ENCODE peak calls at places on chromosome 9, in nine cellular contexts. One of them, this sample, is unnamed.

GRCh38 chr9:97514531-97514930 is 13.1 kb downstream of the TMOD1 start:
- DNase-seq in mucosa of descending colon: no peak
- DNase-seq in mesothelial cell of epicardium: no peak
- DNase-seq in coronary artery: no peak
- DNase-seq in OCI-LY7: no peak
- DNase-seq in type B pancreatic cell: no peak
- DNase-seq in osteocyte: no peak
- DNase-seq in esophagus squamous epithelium: no peak
- DNase-seq in AG04450: no peak
- DNase-seq in this sample: no peak

GRCh38 chr9:128628471-128629048 is 28.1 kb downstream of the DYNC2I2 start:
- DNase-seq in mucosa of descending colon: peak; percentile 47
- DNase-seq in mesothelial cell of epicardium: no peak
- DNase-seq in coronary artery: no peak
- DNase-seq in OCI-LY7: no peak
- DNase-seq in type B pancreatic cell: no peak
- DNase-seq in osteocyte: no peak
- DNase-seq in esophagus squamous epithelium: no peak
- DNase-seq in AG04450: no peak
- DNase-seq in this sample: no peak

GRCh38 chr9:121842612-121842978 is 191.2 kb downstream of the DAB2IP start:
- DNase-seq in mucosa of descending colon: no peak
- DNase-seq in mesothelial cell of epicardium: no peak
- DNase-seq in coronary artery: no peak
- DNase-seq in OCI-LY7: no peak
- DNase-seq in type B pancreatic cell: no peak
- DNase-seq in osteocyte: no peak
- DNase-seq in esophagus squamous epithelium: no peak
- DNase-seq in AG04450: peak; percentile 52
- DNase-seq in this sample: no peak

GRCh38 chr9:88574993-88575392 is 40.0 kb downstream of the NXNL2 start:
- DNase-seq in mucosa of descending colon: no peak
- DNase-seq in mesothelial cell of epicardium: no peak
- DNase-seq in coronary artery: peak; percentile 22
- DNase-seq in OCI-LY7: no peak
- DNase-seq in type B pancreatic cell: no peak
- DNase-seq in osteocyte: no peak
- DNase-seq in esophagus squamous epithelium: no peak
- DNase-seq in AG04450: no peak
- DNase-seq in this sample: no peak

GRCh38 chr9:75130621-75131020 is 42.3 kb downstream of the OSTF1 start:
- DNase-seq in mucosa of descending colon: no peak
- DNase-seq in mesothelial cell of epicardium: no peak
- DNase-seq in coronary artery: no peak
- DNase-seq in OCI-LY7: no peak
- DNase-seq in type B pancreatic cell: no peak
- DNase-seq in osteocyte: no peak
- DNase-seq in esophagus squamous epithelium: no peak
- DNase-seq in AG04450: no peak
- DNase-seq in this sample: no peak

GRCh38 chr9:11868795-11869194 is 824.4 kb upstream of the TYRP1 start:
- DNase-seq in mucosa of descending colon: no peak
- DNase-seq in mesothelial cell of epicardium: no peak
- DNase-seq in coronary artery: no peak
- DNase-seq in OCI-LY7: no peak
- DNase-seq in type B pancreatic cell: no peak
- DNase-seq in osteocyte: no peak
- DNase-seq in esophagus squamous epithelium: no peak
- DNase-seq in AG04450: no peak
- DNase-seq in this sample: no peak

GRCh38 chr9:35797311-35798109 is 6.1 kb downstream of the NPR2 start:
- DNase-seq in mucosa of descending colon: no peak
- DNase-seq in mesothelial cell of epicardium: no peak
- DNase-seq in coronary artery: no peak
- DNase-seq in OCI-LY7: no peak
- DNase-seq in type B pancreatic cell: no peak
- DNase-seq in osteocyte: no peak
- DNase-seq in esophagus squamous epithelium: no peak
- DNase-seq in AG04450: no peak
- DNase-seq in this sample: no peak

GRCh38 chr9:35652829-35653209 is 2.1 kb upstream of the SIT1 start:
- DNase-seq in mucosa of descending colon: no peak
- DNase-seq in mesothelial cell of epicardium: no peak
- DNase-seq in coronary artery: no peak
- DNase-seq in OCI-LY7: no peak
- DNase-seq in type B pancreatic cell: no peak
- DNase-seq in osteocyte: no peak
- DNase-seq in esophagus squamous epithelium: no peak
- DNase-seq in AG04450: no peak
- DNase-seq in this sample: no peak

GRCh38 chr9:131254107-131254491 is 22.2 kb downstream of the FAM78A start:
- DNase-seq in mucosa of descending colon: no peak
- DNase-seq in mesothelial cell of epicardium: no peak
- DNase-seq in coronary artery: no peak
- DNase-seq in OCI-LY7: peak; percentile 82
- DNase-seq in type B pancreatic cell: no peak
- DNase-seq in osteocyte: no peak
- DNase-seq in esophagus squamous epithelium: no peak
- DNase-seq in AG04450: no peak
- DNase-seq in this sample: no peak

GRCh38 chr9:35664531-35665470 is at the start of gene ARHGEF39:
- DNase-seq in mucosa of descending colon: peak; percentile 94
- DNase-seq in mesothelial cell of epicardium: peak; percentile 76
- DNase-seq in coronary artery: no peak
- DNase-seq in OCI-LY7: peak; percentile 88
- DNase-seq in type B pancreatic cell: peak; percentile 92
- DNase-seq in osteocyte: peak; percentile 93
- DNase-seq in esophagus squamous epithelium: no peak
- DNase-seq in AG04450: no peak
- DNase-seq in this sample: peak; percentile 78

GRCh38 chr9:2837915-2838314 is 6.0 kb downstream of the PUM3 start:
- DNase-seq in mucosa of descending colon: no peak
- DNase-seq in mesothelial cell of epicardium: no peak
- DNase-seq in coronary artery: no peak
- DNase-seq in OCI-LY7: no peak
- DNase-seq in type B pancreatic cell: no peak
- DNase-seq in osteocyte: no peak
- DNase-seq in esophagus squamous epithelium: no peak
- DNase-seq in AG04450: no peak
- DNase-seq in this sample: no peak

DNA sequence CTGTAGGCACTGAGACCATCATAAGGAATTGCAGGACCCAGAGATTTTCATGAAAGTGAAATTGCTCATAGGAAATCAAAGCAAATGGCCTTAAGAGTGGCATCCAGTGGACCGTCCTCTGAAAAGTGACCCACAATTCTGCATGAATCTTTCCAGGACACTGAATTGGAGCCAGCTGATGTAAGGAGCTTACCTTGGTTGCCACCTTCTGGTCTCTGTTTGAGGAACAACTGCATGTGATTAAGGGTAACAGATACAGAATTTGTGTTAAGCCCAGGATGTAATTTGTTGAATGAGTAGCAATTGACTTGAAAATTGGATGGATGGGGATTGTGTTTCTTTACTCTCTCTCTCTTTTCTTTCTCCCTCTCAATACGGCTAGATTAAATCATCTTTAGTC is 49.9 kb upstream of the GAS1 start:
- DNase-seq in mucosa of descending colon: no peak
- DNase-seq in mesothelial cell of epicardium: no peak
- DNase-seq in coronary artery: no peak
- DNase-seq in OCI-LY7: no peak
- DNase-seq in type B pancreatic cell: no peak
- DNase-seq in osteocyte: no peak
- DNase-seq in esophagus squamous epithelium: no peak
- DNase-seq in AG04450: no peak
- DNase-seq in this sample: no peak
- TF ChIP-seq CTCF in mucosa of descending colon: no peak
- TF ChIP-seq CTCF in mesothelial cell of epicardium: no peak
- TF ChIP-seq CTCF in coronary artery: no peak
- TF ChIP-seq CTCF in OCI-LY7: no peak
- TF ChIP-seq CTCF in type B pancreatic cell: peak; percentile 30
- TF ChIP-seq CTCF in osteocyte: peak; percentile 38
- TF ChIP-seq CTCF in esophagus squamous epithelium: no peak
- TF ChIP-seq CTCF in AG04450: no peak
- TF ChIP-seq CTCF in this sample: peak; percentile 47

GRCh38 chr9:77839459-77840140 is 191.5 kb upstream of the GNA14 start:
- DNase-seq in mucosa of descending colon: no peak
- DNase-seq in mesothelial cell of epicardium: no peak
- DNase-seq in coronary artery: no peak
- DNase-seq in OCI-LY7: no peak
- DNase-seq in type B pancreatic cell: no peak
- DNase-seq in osteocyte: no peak
- DNase-seq in esophagus squamous epithelium: no peak
- DNase-seq in AG04450: no peak
- DNase-seq in this sample: no peak
- TF ChIP-seq CTCF in mucosa of descending colon: no peak
- TF ChIP-seq CTCF in mesothelial cell of epicardium: no peak
- TF ChIP-seq CTCF in coronary artery: no peak
- TF ChIP-seq CTCF in OCI-LY7: no peak
- TF ChIP-seq CTCF in type B pancreatic cell: no peak
- TF ChIP-seq CTCF in osteocyte: no peak
- TF ChIP-seq CTCF in esophagus squamous epithelium: no peak
- TF ChIP-seq CTCF in AG04450: no peak
- TF ChIP-seq CTCF in this sample: no peak

GRCh38 chr9:132673355-132673754 is 3.1 kb downstream of the GTF3C4 start:
- DNase-seq in mucosa of descending colon: no peak
- DNase-seq in mesothelial cell of epicardium: no peak
- DNase-seq in coronary artery: no peak
- DNase-seq in OCI-LY7: peak; percentile 47
- DNase-seq in type B pancreatic cell: no peak
- DNase-seq in osteocyte: no peak
- DNase-seq in esophagus squamous epithelium: no peak
- DNase-seq in AG04450: no peak
- DNase-seq in this sample: peak; percentile 5

GRCh38 chr9:132670359-132670815 is at the start of gene GTF3C4:
- DNase-seq in mucosa of descending colon: peak; percentile 90
- DNase-seq in mesothelial cell of epicardium: peak; percentile 82
- DNase-seq in coronary artery: peak; percentile 88
- DNase-seq in OCI-LY7: peak; percentile 91
- DNase-seq in type B pancreatic cell: peak; percentile 89
- DNase-seq in osteocyte: peak; percentile 94
- DNase-seq in esophagus squamous epithelium: peak; percentile 32
- DNase-seq in AG04450: peak; percentile 42
- DNase-seq in this sample: peak; percentile 87

GRCh38 chr9:132670816-132671371 is 630 bp downstream of the GTF3C4 start:
- DNase-seq in mucosa of descending colon: peak; percentile 33
- DNase-seq in mesothelial cell of epicardium: no peak
- DNase-seq in coronary artery: no peak
- DNase-seq in OCI-LY7: peak; percentile 21
- DNase-seq in type B pancreatic cell: no peak
- DNase-seq in osteocyte: no peak
- DNase-seq in esophagus squamous epithelium: no peak
- DNase-seq in AG04450: no peak
- DNase-seq in this sample: peak; percentile 41

GRCh38 chr9:132671620-132672412 is 1.6 kb downstream of the GTF3C4 start:
- DNase-seq in mucosa of descending colon: no peak
- DNase-seq in mesothelial cell of epicardium: no peak
- DNase-seq in coronary artery: no peak
- DNase-seq in OCI-LY7: no peak
- DNase-seq in type B pancreatic cell: no peak
- DNase-seq in osteocyte: no peak
- DNase-seq in esophagus squamous epithelium: no peak
- DNase-seq in AG04450: no peak
- DNase-seq in this sample: no peak

GRCh38 chr9:132672413-132672690 is 2.1 kb downstream of the GTF3C4 start:
- DNase-seq in mucosa of descending colon: no peak
- DNase-seq in mesothelial cell of epicardium: no peak
- DNase-seq in coronary artery: no peak
- DNase-seq in OCI-LY7: no peak
- DNase-seq in type B pancreatic cell: no peak
- DNase-seq in osteocyte: no peak
- DNase-seq in esophagus squamous epithelium: no peak
- DNase-seq in AG04450: no peak
- DNase-seq in this sample: no peak
- TF ChIP-seq CTCF in mucosa of descending colon: no peak
- TF ChIP-seq CTCF in mesothelial cell of epicardium: no peak
- TF ChIP-seq CTCF in coronary artery: no peak
- TF ChIP-seq CTCF in OCI-LY7: no peak
- TF ChIP-seq CTCF in type B pancreatic cell: no peak
- TF ChIP-seq CTCF in osteocyte: no peak
- TF ChIP-seq CTCF in esophagus squamous epithelium: no peak
- TF ChIP-seq CTCF in AG04450: no peak
- TF ChIP-seq CTCF in this sample: no peak

DNA sequence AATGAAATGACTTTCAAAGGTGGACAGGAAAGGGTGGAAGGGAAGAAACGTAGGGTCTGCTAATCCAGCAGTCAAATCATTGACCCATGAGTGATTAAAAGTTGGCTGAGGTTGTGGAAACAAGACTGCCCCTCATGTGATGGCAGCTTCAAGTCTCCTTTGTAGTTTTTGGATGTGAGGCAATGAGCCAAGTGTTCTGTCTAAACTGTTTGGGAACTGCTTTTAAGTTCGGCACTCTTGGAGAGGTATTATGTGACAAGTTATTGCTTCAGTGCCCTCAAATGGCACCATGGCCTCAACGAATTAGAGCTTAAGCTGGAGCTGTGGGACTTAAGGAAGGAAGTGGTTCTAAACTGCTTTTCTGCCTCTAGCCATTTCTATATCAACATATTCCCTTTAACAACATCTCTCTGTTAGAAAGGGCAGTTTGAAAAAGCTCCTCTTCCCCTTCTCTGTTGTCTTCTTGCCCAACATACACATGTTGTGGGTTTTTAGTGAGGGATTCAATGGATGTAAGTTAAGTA is 227.7 kb downstream of the RFK start:
- DNase-seq in mucosa of descending colon: no peak
- DNase-seq in mesothelial cell of epicardium: no peak
- DNase-seq in coronary artery: no peak
- DNase-seq in OCI-LY7: no peak
- DNase-seq in type B pancreatic cell: no peak
- DNase-seq in osteocyte: no peak
- DNase-seq in esophagus squamous epithelium: no peak
- DNase-seq in AG04450: no peak
- DNase-seq in this sample: no peak
- TF ChIP-seq CTCF in mucosa of descending colon: no peak
- TF ChIP-seq CTCF in mesothelial cell of epicardium: no peak
- TF ChIP-seq CTCF in coronary artery: no peak
- TF ChIP-seq CTCF in OCI-LY7: no peak
- TF ChIP-seq CTCF in type B pancreatic cell: no peak
- TF ChIP-seq CTCF in osteocyte: no peak
- TF ChIP-seq CTCF in esophagus squamous epithelium: no peak
- TF ChIP-seq CTCF in AG04450: no peak
- TF ChIP-seq CTCF in this sample: no peak